ENCODE peak calls at places on chromosomes 12 and 14, in eight cellular contexts. One of them, this sample, is unnamed.

GRCh38 chr14:45810152-45810872 is 557.3 kb upstream of the MIS18BP1 start:
- DNase-seq in GM04504: no peak
- DNase-seq in DMS153: peak; percentile 25
- DNase-seq in sigmoid colon: no peak
- DNase-seq in LoVo: no peak
- DNase-seq in NCI-H345: peak; percentile 15
- DNase-seq in activated naive CD8-positive, alpha-beta T cell treated with anti-CD3 and anti-CD28 coated beads, Interleukin-2, amount 50 U/mL, for 16 hours: no peak
- DNase-seq in Right ventricle myocardium inferior: no peak
- DNase-seq in this sample: peak; percentile 0

GRCh38 chr14:54681819-54682261 is 114.9 kb downstream of the SAMD4A start:
- DNase-seq in NCI-H345: no peak
- DNase-seq in LoVo: peak; percentile 42
- DNase-seq in sigmoid colon: no peak
- DNase-seq in Right ventricle myocardium inferior: no peak
- DNase-seq in GM04504: no peak
- DNase-seq in DMS153: no peak
- DNase-seq in activated naive CD8-positive, alpha-beta T cell treated with anti-CD3 and anti-CD28 coated beads, Interleukin-2, amount 50 U/mL, for 16 hours: no peak
- DNase-seq in this sample: no peak

GRCh38 chr12:89779090-89779489 is 70.5 kb upstream of the ATP2B1 start:
- DNase-seq in LoVo: peak; percentile 19
- DNase-seq in sigmoid colon: no peak
- DNase-seq in NCI-H345: no peak
- DNase-seq in activated naive CD8-positive, alpha-beta T cell treated with anti-CD3 and anti-CD28 coated beads, Interleukin-2, amount 50 U/mL, for 16 hours: no peak
- DNase-seq in GM04504: no peak
- DNase-seq in DMS153: no peak
- DNase-seq in Right ventricle myocardium inferior: no peak
- DNase-seq in this sample: no peak

GRCh38 chr14:24710403-24711063 is 76.5 kb upstream of the GZMB start:
- DNase-seq in GM04504: peak; percentile 22
- DNase-seq in activated naive CD8-positive, alpha-beta T cell treated with anti-CD3 and anti-CD28 coated beads, Interleukin-2, amount 50 U/mL, for 16 hours: peak; percentile 7
- DNase-seq in NCI-H345: peak; percentile 69
- DNase-seq in LoVo: peak; percentile 58
- DNase-seq in Right ventricle myocardium inferior: peak; percentile 54
- DNase-seq in DMS153: no peak
- DNase-seq in sigmoid colon: no peak
- DNase-seq in this sample: peak; percentile 19

GRCh38 chr12:58388261-58388660 is 446.9 kb downstream of the ATP23 start:
- DNase-seq in LoVo: no peak
- DNase-seq in NCI-H345: no peak
- DNase-seq in activated naive CD8-positive, alpha-beta T cell treated with anti-CD3 and anti-CD28 coated beads, Interleukin-2, amount 50 U/mL, for 16 hours: no peak
- DNase-seq in Right ventricle myocardium inferior: no peak
- DNase-seq in sigmoid colon: no peak
- DNase-seq in GM04504: no peak
- DNase-seq in DMS153: no peak
- DNase-seq in this sample: no peak

GRCh38 chr14:65243766-65244442 is 141.6 kb upstream of the MAX start:
- DNase-seq in NCI-H345: no peak
- DNase-seq in Right ventricle myocardium inferior: no peak
- DNase-seq in GM04504: no peak
- DNase-seq in sigmoid colon: no peak
- DNase-seq in DMS153: no peak
- DNase-seq in activated naive CD8-positive, alpha-beta T cell treated with anti-CD3 and anti-CD28 coated beads, Interleukin-2, amount 50 U/mL, for 16 hours: no peak
- DNase-seq in LoVo: no peak
- DNase-seq in this sample: no peak

GRCh38 chr14:105072381-105072861 is 7.2 kb upstream of the GPR132 start:
- DNase-seq in GM04504: no peak
- DNase-seq in Right ventricle myocardium inferior: no peak
- DNase-seq in sigmoid colon: no peak
- DNase-seq in LoVo: no peak
- DNase-seq in activated naive CD8-positive, alpha-beta T cell treated with anti-CD3 and anti-CD28 coated beads, Interleukin-2, amount 50 U/mL, for 16 hours: no peak
- DNase-seq in NCI-H345: no peak
- DNase-seq in DMS153: no peak
- DNase-seq in this sample: no peak

GRCh38 chr12:77062846-77063461 is 2.4 kb downstream of the E2F7 start:
- DNase-seq in LoVo: no peak
- DNase-seq in activated naive CD8-positive, alpha-beta T cell treated with anti-CD3 and anti-CD28 coated beads, Interleukin-2, amount 50 U/mL, for 16 hours: no peak
- DNase-seq in GM04504: no peak
- DNase-seq in sigmoid colon: no peak
- DNase-seq in Right ventricle myocardium inferior: no peak
- DNase-seq in DMS153: peak; percentile 72
- DNase-seq in NCI-H345: no peak
- DNase-seq in this sample: no peak

GRCh38 chr14:54335569-54336155 is 61.1 kb upstream of the CDKN3 start:
- DNase-seq in LoVo: peak; percentile 72
- DNase-seq in NCI-H345: no peak
- DNase-seq in sigmoid colon: no peak
- DNase-seq in Right ventricle myocardium inferior: no peak
- DNase-seq in activated naive CD8-positive, alpha-beta T cell treated with anti-CD3 and anti-CD28 coated beads, Interleukin-2, amount 50 U/mL, for 16 hours: no peak
- DNase-seq in GM04504: no peak
- DNase-seq in DMS153: no peak
- DNase-seq in this sample: no peak

GRCh38 chr12:111435661-111436201 is 30.0 kb downstream of the SH2B3 start:
- DNase-seq in Right ventricle myocardium inferior: no peak
- DNase-seq in LoVo: no peak
- DNase-seq in DMS153: no peak
- DNase-seq in sigmoid colon: no peak
- DNase-seq in NCI-H345: no peak
- DNase-seq in activated naive CD8-positive, alpha-beta T cell treated with anti-CD3 and anti-CD28 coated beads, Interleukin-2, amount 50 U/mL, for 16 hours: no peak
- DNase-seq in GM04504: no peak
- DNase-seq in this sample: no peak

GRCh38 chr14:71523630-71524320 is 408.5 kb upstream of the RGS6 start:
- DNase-seq in DMS153: no peak
- DNase-seq in sigmoid colon: no peak
- DNase-seq in GM04504: no peak
- DNase-seq in LoVo: no peak
- DNase-seq in activated naive CD8-positive, alpha-beta T cell treated with anti-CD3 and anti-CD28 coated beads, Interleukin-2, amount 50 U/mL, for 16 hours: no peak
- DNase-seq in NCI-H345: no peak
- DNase-seq in Right ventricle myocardium inferior: no peak
- DNase-seq in this sample: no peak

GRCh38 chr12:59056931-59057330 is 136.6 kb upstream of the LRIG3 start:
- DNase-seq in DMS153: no peak
- DNase-seq in Right ventricle myocardium inferior: no peak
- DNase-seq in NCI-H345: no peak
- DNase-seq in GM04504: no peak
- DNase-seq in sigmoid colon: no peak
- DNase-seq in LoVo: no peak
- DNase-seq in activated naive CD8-positive, alpha-beta T cell treated with anti-CD3 and anti-CD28 coated beads, Interleukin-2, amount 50 U/mL, for 16 hours: no peak
- DNase-seq in this sample: no peak

GRCh38 chr14:23094666-23095195 is at the start of gene ACIN1:
- DNase-seq in sigmoid colon: peak; percentile 90
- DNase-seq in GM04504: peak; percentile 62
- DNase-seq in LoVo: peak; percentile 84
- DNase-seq in DMS153: no peak
- DNase-seq in activated naive CD8-positive, alpha-beta T cell treated with anti-CD3 and anti-CD28 coated beads, Interleukin-2, amount 50 U/mL, for 16 hours: no peak
- DNase-seq in Right ventricle myocardium inferior: peak; percentile 99
- DNase-seq in NCI-H345: no peak
- DNase-seq in this sample: peak; percentile 75

GRCh38 chr14:59251811-59252771 is 63.6 kb downstream of the DAAM1 start:
- DNase-seq in LoVo: no peak
- DNase-seq in activated naive CD8-positive, alpha-beta T cell treated with anti-CD3 and anti-CD28 coated beads, Interleukin-2, amount 50 U/mL, for 16 hours: no peak
- DNase-seq in DMS153: no peak
- DNase-seq in Right ventricle myocardium inferior: no peak
- DNase-seq in sigmoid colon: no peak
- DNase-seq in GM04504: no peak
- DNase-seq in NCI-H345: no peak
- DNase-seq in this sample: no peak

GRCh38 chr12:49868952-49869815 is 26.3 kb upstream of the BCDIN3D start:
- DNase-seq in LoVo: peak; percentile 21
- DNase-seq in activated naive CD8-positive, alpha-beta T cell treated with anti-CD3 and anti-CD28 coated beads, Interleukin-2, amount 50 U/mL, for 16 hours: no peak
- DNase-seq in Right ventricle myocardium inferior: peak; percentile 94
- DNase-seq in sigmoid colon: peak; percentile 96
- DNase-seq in GM04504: peak; percentile 65
- DNase-seq in DMS153: peak; percentile 64
- DNase-seq in NCI-H345: peak; percentile 47
- DNase-seq in this sample: peak; percentile 61

GRCh38 chr14:69346710-69347109 is 51.4 kb downstream of the ERH start:
- DNase-seq in LoVo: no peak
- DNase-seq in sigmoid colon: no peak
- DNase-seq in DMS153: no peak
- DNase-seq in activated naive CD8-positive, alpha-beta T cell treated with anti-CD3 and anti-CD28 coated beads, Interleukin-2, amount 50 U/mL, for 16 hours: no peak
- DNase-seq in GM04504: no peak
- DNase-seq in Right ventricle myocardium inferior: no peak
- DNase-seq in NCI-H345: peak; percentile 15
- DNase-seq in this sample: peak; percentile 63

GRCh38 chr14:96109956-96110355 is 70.8 kb downstream of the C14orf132 start:
- DNase-seq in sigmoid colon: no peak
- DNase-seq in NCI-H345: no peak
- DNase-seq in GM04504: no peak
- DNase-seq in DMS153: no peak
- DNase-seq in LoVo: no peak
- DNase-seq in Right ventricle myocardium inferior: no peak
- DNase-seq in activated naive CD8-positive, alpha-beta T cell treated with anti-CD3 and anti-CD28 coated beads, Interleukin-2, amount 50 U/mL, for 16 hours: no peak
- DNase-seq in this sample: no peak

GRCh38 chr14:95156765-95157194 is 549 bp downstream of the DICER1 start:
- DNase-seq in NCI-H345: no peak
- DNase-seq in Right ventricle myocardium inferior: peak; percentile 78
- DNase-seq in LoVo: peak; percentile 28
- DNase-seq in GM04504: peak; percentile 14
- DNase-seq in DMS153: no peak
- DNase-seq in sigmoid colon: peak; percentile 79
- DNase-seq in activated naive CD8-positive, alpha-beta T cell treated with anti-CD3 and anti-CD28 coated beads, Interleukin-2, amount 50 U/mL, for 16 hours: no peak
- DNase-seq in this sample: no peak

GRCh38 chr14:55430024-55430690 is 10.3 kb downstream of the TBPL2 start:
- DNase-seq in activated naive CD8-positive, alpha-beta T cell treated with anti-CD3 and anti-CD28 coated beads, Interleukin-2, amount 50 U/mL, for 16 hours: peak; percentile 11
- DNase-seq in Right ventricle myocardium inferior: no peak
- DNase-seq in sigmoid colon: no peak
- DNase-seq in DMS153: peak; percentile 61
- DNase-seq in GM04504: peak; percentile 49
- DNase-seq in LoVo: peak; percentile 63
- DNase-seq in NCI-H345: peak; percentile 23
- DNase-seq in this sample: peak; percentile 48

GRCh38 chr12:68962855-68963455 is 30.0 kb upstream of the CPM start:
- DNase-seq in GM04504: no peak
- DNase-seq in DMS153: no peak
- DNase-seq in activated naive CD8-positive, alpha-beta T cell treated with anti-CD3 and anti-CD28 coated beads, Interleukin-2, amount 50 U/mL, for 16 hours: no peak
- DNase-seq in NCI-H345: no peak
- DNase-seq in sigmoid colon: no peak
- DNase-seq in Right ventricle myocardium inferior: no peak
- DNase-seq in LoVo: no peak
- DNase-seq in this sample: no peak

GRCh38 chr14:36503771-36504741 is 16.0 kb downstream of the NKX2-1 start:
- DNase-seq in NCI-H345: no peak
- DNase-seq in Right ventricle myocardium inferior: no peak
- DNase-seq in activated naive CD8-positive, alpha-beta T cell treated with anti-CD3 and anti-CD28 coated beads, Interleukin-2, amount 50 U/mL, for 16 hours: no peak
- DNase-seq in DMS153: no peak
- DNase-seq in GM04504: no peak
- DNase-seq in LoVo: no peak
- DNase-seq in sigmoid colon: no peak
- DNase-seq in this sample: no peak

GRCh38 chr12:89357297-89357730 is 5.0 kb upstream of the DUSP6 start:
- DNase-seq in NCI-H345: no peak
- DNase-seq in LoVo: no peak
- DNase-seq in sigmoid colon: no peak
- DNase-seq in Right ventricle myocardium inferior: no peak
- DNase-seq in DMS153: no peak
- DNase-seq in activated naive CD8-positive, alpha-beta T cell treated with anti-CD3 and anti-CD28 coated beads, Interleukin-2, amount 50 U/mL, for 16 hours: no peak
- DNase-seq in GM04504: no peak
- DNase-seq in this sample: no peak

GRCh38 chr12:111425655-111426054 is 19.9 kb downstream of the SH2B3 start:
- DNase-seq in GM04504: no peak
- DNase-seq in activated naive CD8-positive, alpha-beta T cell treated with anti-CD3 and anti-CD28 coated beads, Interleukin-2, amount 50 U/mL, for 16 hours: no peak
- DNase-seq in LoVo: no peak
- DNase-seq in sigmoid colon: no peak
- DNase-seq in NCI-H345: no peak
- DNase-seq in DMS153: no peak
- DNase-seq in Right ventricle myocardium inferior: no peak
- DNase-seq in this sample: no peak

GRCh38 chr14:105864116-105864515 is 337.7 kb downstream of the TMEM121 start:
- DNase-seq in DMS153: no peak
- DNase-seq in Right ventricle myocardium inferior: no peak
- DNase-seq in LoVo: no peak
- DNase-seq in GM04504: no peak
- DNase-seq in sigmoid colon: peak; percentile 52
- DNase-seq in NCI-H345: no peak
- DNase-seq in activated naive CD8-positive, alpha-beta T cell treated with anti-CD3 and anti-CD28 coated beads, Interleukin-2, amount 50 U/mL, for 16 hours: no peak
- DNase-seq in this sample: no peak

GRCh38 chr12:32887058-32887457 is 9.5 kb downstream of the PKP2 start:
- DNase-seq in DMS153: no peak
- DNase-seq in Right ventricle myocardium inferior: no peak
- DNase-seq in LoVo: no peak
- DNase-seq in GM04504: no peak
- DNase-seq in NCI-H345: no peak
- DNase-seq in activated naive CD8-positive, alpha-beta T cell treated with anti-CD3 and anti-CD28 coated beads, Interleukin-2, amount 50 U/mL, for 16 hours: no peak
- DNase-seq in sigmoid colon: no peak
- DNase-seq in this sample: no peak

GRCh38 chr12:127888948-127889347 is 378.0 kb upstream of the TMEM132C start:
- DNase-seq in sigmoid colon: no peak
- DNase-seq in Right ventricle myocardium inferior: no peak
- DNase-seq in LoVo: no peak
- DNase-seq in activated naive CD8-positive, alpha-beta T cell treated with anti-CD3 and anti-CD28 coated beads, Interleukin-2, amount 50 U/mL, for 16 hours: no peak
- DNase-seq in NCI-H345: no peak
- DNase-seq in GM04504: peak; percentile 13
- DNase-seq in DMS153: no peak
- DNase-seq in this sample: no peak

GRCh38 chr12:57836442-57837375 is 9.8 kb downstream of the CTDSP2 start:
- DNase-seq in LoVo: no peak
- DNase-seq in sigmoid colon: peak; percentile 89
- DNase-seq in NCI-H345: peak; percentile 46
- DNase-seq in Right ventricle myocardium inferior: peak; percentile 78
- DNase-seq in activated naive CD8-positive, alpha-beta T cell treated with anti-CD3 and anti-CD28 coated beads, Interleukin-2, amount 50 U/mL, for 16 hours: no peak
- DNase-seq in DMS153: peak; percentile 59
- DNase-seq in GM04504: peak; percentile 68
- DNase-seq in this sample: no peak

GRCh38 chr12:60100150-60100549 is 504.3 kb downstream of the SLC16A7 start:
- DNase-seq in DMS153: no peak
- DNase-seq in sigmoid colon: no peak
- DNase-seq in GM04504: no peak
- DNase-seq in LoVo: no peak
- DNase-seq in activated naive CD8-positive, alpha-beta T cell treated with anti-CD3 and anti-CD28 coated beads, Interleukin-2, amount 50 U/mL, for 16 hours: no peak
- DNase-seq in Right ventricle myocardium inferior: no peak
- DNase-seq in NCI-H345: no peak
- DNase-seq in this sample: no peak

GRCh38 chr12:119869720-119870119 is 7.4 kb downstream of the CIT start:
- DNase-seq in DMS153: no peak
- DNase-seq in sigmoid colon: no peak
- DNase-seq in activated naive CD8-positive, alpha-beta T cell treated with anti-CD3 and anti-CD28 coated beads, Interleukin-2, amount 50 U/mL, for 16 hours: no peak
- DNase-seq in GM04504: peak; percentile 83
- DNase-seq in Right ventricle myocardium inferior: no peak
- DNase-seq in NCI-H345: no peak
- DNase-seq in LoVo: peak; percentile 47
- DNase-seq in this sample: no peak

GRCh38 chr14:22814373-22814772 is 862 bp downstream of the SLC7A7 start:
- DNase-seq in sigmoid colon: no peak
- DNase-seq in GM04504: no peak
- DNase-seq in LoVo: no peak
- DNase-seq in Right ventricle myocardium inferior: no peak
- DNase-seq in DMS153: no peak
- DNase-seq in NCI-H345: no peak
- DNase-seq in activated naive CD8-positive, alpha-beta T cell treated with anti-CD3 and anti-CD28 coated beads, Interleukin-2, amount 50 U/mL, for 16 hours: no peak
- DNase-seq in this sample: no peak

GRCh38 chr12:116043673-116044072 is 233.8 kb downstream of the MED13L start:
- DNase-seq in activated naive CD8-positive, alpha-beta T cell treated with anti-CD3 and anti-CD28 coated beads, Interleukin-2, amount 50 U/mL, for 16 hours: no peak
- DNase-seq in NCI-H345: no peak
- DNase-seq in DMS153: no peak
- DNase-seq in Right ventricle myocardium inferior: no peak
- DNase-seq in sigmoid colon: no peak
- DNase-seq in GM04504: no peak
- DNase-seq in LoVo: no peak
- DNase-seq in this sample: no peak

GRCh38 chr12:75660107-75660530 is 148.7 kb upstream of the KRR1 start:
- DNase-seq in LoVo: peak; percentile 85
- DNase-seq in sigmoid colon: no peak
- DNase-seq in Right ventricle myocardium inferior: no peak
- DNase-seq in NCI-H345: no peak
- DNase-seq in activated naive CD8-positive, alpha-beta T cell treated with anti-CD3 and anti-CD28 coated beads, Interleukin-2, amount 50 U/mL, for 16 hours: no peak
- DNase-seq in DMS153: no peak
- DNase-seq in GM04504: no peak
- DNase-seq in this sample: no peak

GRCh38 chr14:48125654-48126053 is 450.2 kb upstream of the MDGA2 start:
- DNase-seq in activated naive CD8-positive, alpha-beta T cell treated with anti-CD3 and anti-CD28 coated beads, Interleukin-2, amount 50 U/mL, for 16 hours: no peak
- DNase-seq in LoVo: no peak
- DNase-seq in GM04504: no peak
- DNase-seq in DMS153: no peak
- DNase-seq in NCI-H345: no peak
- DNase-seq in Right ventricle myocardium inferior: no peak
- DNase-seq in sigmoid colon: no peak
- DNase-seq in this sample: no peak

GRCh38 chr12:32502693-32503510 is 103.5 kb downstream of the FGD4 start:
- DNase-seq in DMS153: no peak
- DNase-seq in sigmoid colon: no peak
- DNase-seq in Right ventricle myocardium inferior: no peak
- DNase-seq in NCI-H345: no peak
- DNase-seq in GM04504: peak; percentile 38
- DNase-seq in activated naive CD8-positive, alpha-beta T cell treated with anti-CD3 and anti-CD28 coated beads, Interleukin-2, amount 50 U/mL, for 16 hours: no peak
- DNase-seq in LoVo: no peak
- DNase-seq in this sample: no peak